ENCODE peak calls at places on chromosomes 6 and 20, in four cellular contexts. One of them, this sample, is unnamed.

GRCh38 chr20:50366270-50367103 is 143.7 kb upstream of the PTPN1 start:
- DNase-seq in GM12878: no peak
- DNase-seq in HepG2: peak; percentile 100
- DNase-seq in A549: no peak
- DNase-seq in this sample: peak; percentile 71

GRCh38 chr20:44153636-44154043 is 33.3 kb downstream of the JPH2 start:
- DNase-seq in GM12878: no peak
- DNase-seq in HepG2: no peak
- DNase-seq in A549: no peak
- DNase-seq in this sample: no peak

GRCh38 chr6:144013486-144013909 is 5.4 kb upstream of the PLAGL1 start:
- DNase-seq in GM12878: no peak
- DNase-seq in HepG2: peak; percentile 81
- DNase-seq in A549: peak; percentile 13
- DNase-seq in this sample: peak; percentile 66

GRCh38 chr6:79630400-79630882 is 688 bp upstream of the SH3BGRL2 start:
- DNase-seq in GM12878: no peak
- DNase-seq in HepG2: no peak
- DNase-seq in A549: no peak
- DNase-seq in this sample: no peak

GRCh38 chr6:41560440-41561192 is 14.4 kb downstream of the FOXP4 start:
- DNase-seq in GM12878: no peak
- DNase-seq in HepG2: no peak
- DNase-seq in A549: no peak
- DNase-seq in this sample: no peak

GRCh38 chr6:100512203-100512862 is 47.6 kb upstream of the SIM1 start:
- DNase-seq in GM12878: no peak
- DNase-seq in HepG2: no peak
- DNase-seq in A549: no peak
- DNase-seq in this sample: no peak

GRCh38 chr6:12592634-12593033 is 123.9 kb upstream of the PHACTR1 start:
- DNase-seq in GM12878: no peak
- DNase-seq in HepG2: no peak
- DNase-seq in A549: peak; percentile 9
- DNase-seq in this sample: no peak

GRCh38 chr6:20096506-20096905 is 115.8 kb downstream of the MBOAT1 start:
- DNase-seq in GM12878: no peak
- DNase-seq in HepG2: no peak
- DNase-seq in A549: no peak
- DNase-seq in this sample: no peak

GRCh38 chr20:13325033-13325432 is 104.0 kb downstream of the ISM1 start:
- DNase-seq in GM12878: no peak
- DNase-seq in HepG2: peak; percentile 74
- DNase-seq in A549: peak; percentile 33
- DNase-seq in this sample: peak; percentile 38

GRCh38 chr6:43993881-43994523 is 133.2 kb downstream of the MRPL14 start:
- DNase-seq in GM12878: no peak
- DNase-seq in HepG2: no peak
- DNase-seq in A549: no peak
- DNase-seq in this sample: no peak

GRCh38 chr6:106084106-106084963 is 1.8 kb upstream of the PRDM1 start:
- DNase-seq in GM12878: peak; percentile 84
- DNase-seq in HepG2: peak; percentile 7
- DNase-seq in A549: peak; percentile 42
- DNase-seq in this sample: no peak

GRCh38 chr20:61797200-61797599 is 268.5 kb downstream of the TAF4 start:
- DNase-seq in GM12878: no peak
- DNase-seq in HepG2: no peak
- DNase-seq in A549: no peak
- DNase-seq in this sample: no peak
- TF ChIP-seq PBX3 in GM12878: no peak
- TF ChIP-seq PBX3 in HepG2: no peak
- TF ChIP-seq PBX3 in A549: no peak
- TF ChIP-seq PBX3 in this sample: no peak

GRCh38 chr20:53622247-53623114 is 28.8 kb upstream of the ZNF217 start:
- DNase-seq in GM12878: peak; percentile 38
- DNase-seq in HepG2: peak; percentile 35
- DNase-seq in A549: no peak
- DNase-seq in this sample: no peak

GRCh38 chr20:53623454-53624206 is 30.0 kb upstream of the ZNF217 start:
- DNase-seq in GM12878: peak; percentile 60
- DNase-seq in HepG2: peak; percentile 77
- DNase-seq in A549: peak; percentile 71
- DNase-seq in this sample: peak; percentile 65

GRCh38 chr20:53623127-53623453 is 29.5 kb upstream of the ZNF217 start:
- DNase-seq in GM12878: no peak
- DNase-seq in HepG2: no peak
- DNase-seq in A549: no peak
- DNase-seq in this sample: no peak

GRCh38 chr20:53617791-53618489 is 24.3 kb upstream of the ZNF217 start:
- DNase-seq in GM12878: no peak
- DNase-seq in HepG2: no peak
- DNase-seq in A549: no peak
- DNase-seq in this sample: no peak

GRCh38 chr20:53621482-53622246 is 28.0 kb upstream of the ZNF217 start:
- DNase-seq in GM12878: peak; percentile 59
- DNase-seq in HepG2: peak; percentile 45
- DNase-seq in A549: peak; percentile 80
- DNase-seq in this sample: peak; percentile 65
- TF ChIP-seq MAX in GM12878: no peak
- TF ChIP-seq MAX in HepG2: no peak
- TF ChIP-seq MAX in A549: no peak
- TF ChIP-seq MAX in this sample: peak; percentile 22

DNA sequence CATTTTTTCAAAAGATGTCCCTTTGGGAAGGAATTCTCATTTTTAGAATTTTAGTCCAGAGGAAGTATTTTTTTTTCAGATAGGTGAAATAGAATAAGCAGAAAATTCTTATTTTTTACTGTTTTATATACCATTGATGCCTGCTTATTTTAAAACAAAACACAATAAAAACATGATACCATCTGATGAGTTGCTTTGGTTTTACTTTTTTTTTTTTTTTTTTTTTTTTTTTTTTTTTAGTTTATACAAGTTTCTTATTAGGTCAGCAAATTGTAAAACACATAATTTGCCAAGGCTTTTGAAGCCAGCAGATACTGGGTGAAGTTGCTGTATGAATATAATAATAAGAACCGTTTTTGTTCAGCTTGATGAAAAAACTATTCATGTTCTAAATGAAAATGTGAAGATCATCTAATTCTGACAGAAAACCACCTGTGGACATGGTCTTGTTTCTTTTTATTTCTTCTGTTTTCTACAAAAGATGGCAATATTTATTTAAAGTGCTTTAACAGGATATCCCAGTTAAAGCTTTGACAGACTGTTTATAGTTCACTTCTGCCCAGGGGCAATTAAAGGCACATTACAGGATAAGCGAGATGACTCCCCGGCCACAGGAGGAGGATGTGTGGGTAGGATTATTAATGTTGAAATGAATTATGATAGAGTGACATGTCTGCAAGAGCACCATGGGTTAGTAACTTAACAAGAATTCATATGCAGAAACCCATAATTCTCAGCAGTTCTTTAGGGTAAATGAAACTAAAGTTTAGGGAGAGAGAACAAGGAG is 31.1 kb downstream of the MYB start:
- DNase-seq in GM12878: no peak
- DNase-seq in HepG2: no peak
- DNase-seq in A549: no peak
- DNase-seq in this sample: no peak
- TF ChIP-seq PBX3 in GM12878: no peak
- TF ChIP-seq PBX3 in HepG2: no peak
- TF ChIP-seq PBX3 in A549: no peak
- TF ChIP-seq PBX3 in this sample: peak; percentile 20

GRCh38 chr20:46964299-46965123 is 69.9 kb downstream of the EYA2 start:
- DNase-seq in GM12878: no peak
- DNase-seq in HepG2: no peak
- DNase-seq in A549: no peak
- DNase-seq in this sample: no peak

GRCh38 chr20:46963758-46964181 is 69.1 kb downstream of the EYA2 start:
- DNase-seq in GM12878: no peak
- DNase-seq in HepG2: no peak
- DNase-seq in A549: no peak
- DNase-seq in this sample: no peak

GRCh38 chr20:46962452-46963195 is 68.0 kb downstream of the EYA2 start:
- DNase-seq in GM12878: no peak
- DNase-seq in HepG2: no peak
- DNase-seq in A549: no peak
- DNase-seq in this sample: no peak

GRCh38 chr20:46965124-46965455 is 70.4 kb downstream of the EYA2 start:
- DNase-seq in GM12878: no peak
- DNase-seq in HepG2: no peak
- DNase-seq in A549: no peak
- DNase-seq in this sample: no peak

DNA sequence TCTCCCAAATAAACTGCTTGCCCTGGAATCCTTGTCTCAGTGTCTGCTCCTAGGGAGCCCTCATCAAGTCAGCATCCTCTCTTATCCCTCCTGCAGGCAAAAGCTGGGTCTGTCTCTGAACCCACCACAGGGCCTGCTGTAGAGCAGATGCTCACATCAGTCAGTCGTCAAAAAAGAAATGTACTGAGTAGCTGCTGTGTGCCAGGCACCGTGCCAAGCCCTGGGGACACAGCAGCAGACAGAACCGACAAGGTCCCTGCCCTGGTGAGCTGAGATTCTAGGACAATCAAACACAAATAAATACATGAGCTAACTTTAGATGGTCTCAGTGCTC is 68.5 kb downstream of the EYA2 start:
- DNase-seq in GM12878: no peak
- DNase-seq in HepG2: no peak
- DNase-seq in A549: no peak
- DNase-seq in this sample: peak; percentile 77
- TF ChIP-seq MAX in GM12878: no peak
- TF ChIP-seq MAX in HepG2: no peak
- TF ChIP-seq MAX in A549: no peak
- TF ChIP-seq MAX in this sample: no peak

DNA sequence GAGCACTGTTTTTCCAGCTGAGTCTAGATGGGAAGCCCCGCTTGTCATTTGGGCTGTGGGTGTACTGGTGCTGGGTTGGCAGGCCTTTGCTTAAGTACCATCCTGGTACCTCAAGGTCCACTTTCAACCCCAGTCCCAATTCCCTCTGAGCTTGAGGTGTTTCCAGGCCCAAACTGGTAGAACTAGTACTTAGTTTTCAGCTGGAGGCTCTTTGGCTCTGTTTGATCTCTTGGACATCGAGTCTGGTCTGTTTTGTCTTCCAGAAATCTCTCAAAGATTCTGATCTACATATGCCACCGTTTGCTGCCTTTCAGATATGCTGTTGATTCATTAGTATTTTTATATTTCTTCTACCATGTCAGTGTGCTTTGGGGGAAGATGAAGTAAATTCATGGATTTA is 61.8 kb upstream of the GNRH2 start:
- DNase-seq in GM12878: no peak
- DNase-seq in HepG2: no peak
- DNase-seq in A549: no peak
- DNase-seq in this sample: no peak
- TF ChIP-seq PBX3 in GM12878: no peak
- TF ChIP-seq PBX3 in HepG2: no peak
- TF ChIP-seq PBX3 in A549: no peak
- TF ChIP-seq PBX3 in this sample: no peak

GRCh38 chr20:62844182-62844581 is 17.4 kb downstream of the TCFL5 start:
- DNase-seq in GM12878: no peak
- DNase-seq in HepG2: no peak
- DNase-seq in A549: no peak
- DNase-seq in this sample: no peak

GRCh38 chr20:62846528-62846890 is 15.1 kb downstream of the TCFL5 start:
- DNase-seq in GM12878: no peak
- DNase-seq in HepG2: no peak
- DNase-seq in A549: no peak
- DNase-seq in this sample: no peak

GRCh38 chr20:62843656-62844055 is 18.0 kb downstream of the TCFL5 start:
- DNase-seq in GM12878: no peak
- DNase-seq in HepG2: no peak
- DNase-seq in A549: no peak
- DNase-seq in this sample: no peak

GRCh38 chr20:62845416-62845815 is 16.2 kb downstream of the TCFL5 start:
- DNase-seq in GM12878: no peak
- DNase-seq in HepG2: no peak
- DNase-seq in A549: no peak
- DNase-seq in this sample: no peak

DNA sequence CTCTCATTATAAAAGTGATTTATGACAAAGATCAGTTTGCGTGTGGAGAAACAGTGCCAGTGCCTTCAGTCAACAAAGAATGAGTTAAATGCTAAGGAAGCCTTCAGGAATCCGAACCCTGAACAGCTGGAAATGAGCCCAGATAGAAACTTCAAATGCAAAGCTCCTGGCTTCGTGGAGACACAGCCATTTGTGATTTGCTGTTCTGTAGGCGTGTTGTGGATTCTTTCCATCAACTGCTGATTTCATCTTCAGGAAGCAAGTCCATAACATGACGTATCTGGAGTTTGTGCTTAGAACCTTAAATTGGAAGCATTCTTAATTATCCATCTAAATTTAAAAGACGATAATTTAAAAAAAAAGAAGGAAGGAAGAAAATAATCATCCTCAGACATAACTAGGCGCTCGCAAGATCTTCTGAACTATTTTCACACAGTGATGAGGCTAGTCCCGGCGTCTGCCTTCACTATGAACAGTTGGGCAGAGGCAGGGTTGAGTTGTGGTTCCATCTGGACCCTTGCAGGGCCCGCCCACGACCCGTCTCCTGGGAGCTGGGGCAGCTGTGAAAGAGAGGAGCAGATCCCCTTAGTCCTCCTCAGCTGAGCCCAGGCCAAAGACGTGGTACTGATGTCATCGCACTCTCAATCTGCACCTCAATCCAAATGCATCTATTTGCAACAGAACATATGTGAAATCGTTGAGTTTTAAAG is 15.6 kb downstream of the TCFL5 start:
- DNase-seq in GM12878: no peak
- DNase-seq in HepG2: no peak
- DNase-seq in A549: no peak
- DNase-seq in this sample: no peak
- TF ChIP-seq MAX in GM12878: no peak
- TF ChIP-seq MAX in HepG2: no peak
- TF ChIP-seq MAX in A549: no peak
- TF ChIP-seq MAX in this sample: no peak

DNA sequence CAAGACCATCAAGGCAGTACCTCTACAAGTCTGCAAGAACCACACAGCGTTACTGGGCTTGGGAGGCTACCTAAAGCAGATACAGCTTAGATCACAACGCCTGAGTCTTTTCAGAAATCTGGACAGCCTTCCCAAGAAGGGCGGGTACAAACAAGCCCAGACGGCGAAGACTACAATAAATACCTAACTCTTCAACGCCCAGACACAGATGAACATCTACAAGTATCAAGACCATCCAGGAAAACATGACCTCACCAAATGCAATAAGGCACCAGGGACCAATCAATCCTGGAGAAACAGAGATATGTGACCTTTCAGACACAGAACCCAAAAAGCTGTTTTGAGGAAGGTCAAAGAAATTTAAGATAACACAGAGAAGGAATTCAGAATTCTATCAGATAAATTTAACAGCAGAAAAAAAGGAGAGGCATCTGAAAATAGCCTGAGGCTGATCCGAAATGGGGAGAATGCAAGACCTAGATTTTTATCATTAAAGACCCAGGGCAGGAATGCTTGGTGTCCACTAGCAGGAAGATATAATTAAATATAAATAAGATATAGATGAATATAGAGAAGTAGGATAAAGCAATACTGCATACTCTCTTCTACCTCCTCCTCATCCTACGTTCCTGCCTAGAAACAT is 131.7 kb upstream of the COL21A1 start:
- DNase-seq in GM12878: no peak
- DNase-seq in HepG2: no peak
- DNase-seq in A549: no peak
- DNase-seq in this sample: no peak
- TF ChIP-seq PBX3 in GM12878: no peak
- TF ChIP-seq PBX3 in HepG2: no peak
- TF ChIP-seq PBX3 in A549: no peak
- TF ChIP-seq PBX3 in this sample: no peak

GRCh38 chr6:1228754-1229191 is 83.1 kb upstream of the FOXQ1 start:
- DNase-seq in GM12878: no peak
- DNase-seq in HepG2: no peak
- DNase-seq in A549: no peak
- DNase-seq in this sample: no peak
- TF ChIP-seq MAX in GM12878: no peak
- TF ChIP-seq MAX in HepG2: no peak
- TF ChIP-seq MAX in A549: no peak
- TF ChIP-seq MAX in this sample: no peak

This sample was measured in SK-N-SH.